ENCODE peak calls at places on chromosomes 6 and 20, in seven cellular contexts. N is K562, K is H1, O is HepG2, D is GM12891, F is SK-N-SH, B is GM12878. J is an unnamed sample.

GRCh38 chr6:117530467-117531242 is 48.2 kb downstream of the DCBLD1 start:
- DNase-seq in N (no peak), K (no peak), O (no peak), D (no peak), F (no peak), B (no peak), J (no peak)

GRCh38 chr20:17594443-17594842 is 24.6 kb downstream of the DSTN start:
- DNase-seq in N (no peak), K (no peak), O (no peak), D (no peak), F (no peak), B (no peak), J (no peak)

GRCh38 chr6:6560909-6561308 is 27.6 kb upstream of the LY86 start:
- DNase-seq in N (no peak), K (no peak), O (no peak), D (no peak), F (no peak), B (no peak), J (no peak)

GRCh38 chr6:35415065-35415880 is 36.9 kb upstream of the FANCE start:
- DNase-seq in N (peak; percentile 78), K (no peak), O (peak; percentile 99), D (no peak), F (peak; percentile 63), B (no peak), J (no peak)

GRCh38 chr6:13807691-13808090 is 6.7 kb downstream of the MCUR1 start:
- DNase-seq in N (no peak), K (no peak), O (no peak), D (no peak), F (no peak), B (no peak), J (no peak)

GRCh38 chr20:9306521-9306920 is 207.9 kb upstream of the LAMP5 start:
- DNase-seq in N (no peak), K (no peak), O (peak; percentile 30), D (no peak), F (no peak), B (no peak), J (no peak)

GRCh38 chr20:47768016-47768953 is 17.0 kb downstream of the SULF2 start:
- DNase-seq in N (no peak), K (no peak), O (no peak), D (no peak), F (no peak), B (no peak), J (no peak)

GRCh38 chr6:31042801-31043200 is 32.5 kb downstream of the MUC22 start:
- DNase-seq in N (peak; percentile 59), K (peak; percentile 60), O (peak; percentile 56), D (no peak), F (peak; percentile 29), B (no peak), J (no peak)

GRCh38 chr6:37678078-37678846 is 19.4 kb downstream of the MDGA1 start:
- DNase-seq in N (no peak), K (no peak), O (no peak), D (no peak), F (no peak), B (no peak), J (no peak)

GRCh38 chr6:37676071-37676470 is 21.6 kb downstream of the MDGA1 start:
- DNase-seq in N (no peak), K (no peak), O (no peak), D (no peak), F (no peak), B (no peak), J (no peak)

GRCh38 chr6:37675606-37676005 is 22.1 kb downstream of the MDGA1 start:
- DNase-seq in N (no peak), K (no peak), O (no peak), D (no peak), F (no peak), B (no peak), J (no peak)

GRCh38 chr6:37680668-37681067 is 17.0 kb downstream of the MDGA1 start:
- DNase-seq in N (no peak), K (no peak), O (no peak), D (no peak), F (no peak), B (no peak), J (no peak)

DNA sequence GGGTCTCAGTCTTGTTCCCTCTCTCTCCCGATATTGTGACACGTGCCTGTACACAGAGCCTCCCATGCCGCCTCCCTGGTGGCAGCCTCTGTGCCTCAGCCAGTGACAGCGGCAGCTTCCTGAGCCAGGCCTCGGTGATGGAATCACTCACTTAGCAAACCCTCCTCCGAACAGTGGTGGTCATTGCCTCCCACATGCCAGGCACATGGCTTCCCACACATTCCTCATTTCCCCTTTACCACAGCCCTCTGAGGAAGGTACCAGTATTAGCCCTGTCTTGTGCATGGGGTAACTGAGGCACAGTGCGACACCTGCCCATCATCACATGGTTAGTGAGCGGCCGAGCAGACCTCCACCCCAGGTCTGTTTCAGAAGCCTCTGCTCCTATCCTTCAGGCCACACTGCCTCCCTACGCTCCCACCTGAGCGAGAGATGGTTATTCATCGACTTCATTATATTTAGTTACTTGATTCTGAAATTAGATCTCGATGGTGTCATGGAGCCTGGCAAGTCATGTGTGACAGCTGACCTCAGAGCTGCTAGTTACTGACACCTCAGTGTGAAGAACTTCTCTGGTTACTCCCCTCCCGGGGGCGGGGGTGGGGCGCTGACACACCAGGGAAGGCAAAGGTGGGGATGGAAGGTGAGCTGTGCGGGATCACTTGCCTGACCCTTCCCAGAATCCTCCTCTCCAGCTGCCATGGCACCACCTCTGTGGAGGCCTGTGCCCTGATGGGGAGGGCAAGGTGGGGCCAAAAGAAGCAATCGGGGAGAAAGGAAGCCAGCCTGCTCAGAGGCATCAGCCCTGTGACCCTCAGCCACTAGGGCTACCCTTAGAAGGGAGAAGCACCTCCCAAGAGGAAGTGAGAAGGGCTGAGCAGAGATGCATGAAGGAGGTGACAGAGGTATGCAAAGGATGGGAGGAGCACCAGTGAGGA is 17.9 kb downstream of the MDGA1 start:
- DNase-seq in N (no peak), K (no peak), O (no peak), D (peak; percentile 85), F (no peak), B (peak; percentile 67), J (peak; percentile 66)
- TF ChIP-seq TAF1 in N (no peak), K (no peak), O (no peak), D (no peak), F (no peak), B (no peak), J (no peak)

GRCh38 chr6:84764332-84765049 is at the start of gene TBX18:
- DNase-seq in N (peak; percentile 93), K (peak; percentile 96), O (peak; percentile 35), D (no peak), F (peak; percentile 85), B (no peak), J (no peak)
- TF ChIP-seq POLR2AphosphoS5 in N (peak; percentile 59), K (no peak), O (no peak), D (no peak), F (peak; percentile 51), B (no peak), J (no peak)

GRCh38 chr20:3933126-3933684 is 44.0 kb downstream of the PANK2 start:
- DNase-seq in N (no peak), K (no peak), O (no peak), D (no peak), F (no peak), B (no peak), J (no peak)

GRCh38 chr20:3934628-3935027 is 45.4 kb downstream of the PANK2 start:
- DNase-seq in N (no peak), K (no peak), O (no peak), D (no peak), F (no peak), B (no peak), J (no peak)

GRCh38 chr20:3935295-3935955 is 46.2 kb downstream of the PANK2 start:
- DNase-seq in N (no peak), K (no peak), O (no peak), D (no peak), F (no peak), B (no peak), J (no peak)

GRCh38 chr20:3937618-3938017 is 48.4 kb downstream of the PANK2 start:
- DNase-seq in N (no peak), K (no peak), O (no peak), D (no peak), F (no peak), B (no peak), J (no peak)

DNA sequence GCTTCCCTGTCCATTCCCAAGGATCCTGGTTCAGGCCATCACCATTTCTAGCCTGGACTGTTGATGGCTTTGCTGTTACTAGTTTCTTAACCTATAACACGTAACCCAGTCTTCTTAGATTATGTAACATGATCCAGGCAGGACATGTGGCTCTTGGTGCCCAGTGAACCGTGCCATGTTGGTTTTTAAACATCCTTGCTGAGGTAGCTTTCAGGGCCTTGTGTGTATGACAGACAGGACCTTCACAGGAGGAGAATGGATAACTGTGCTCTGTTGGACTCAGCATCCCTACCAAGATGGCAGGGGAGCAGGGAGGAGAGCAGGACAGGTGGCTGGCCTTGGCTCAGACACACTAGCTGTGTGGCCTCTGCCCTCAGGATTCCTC is 46.8 kb downstream of the PANK2 start:
- DNase-seq in N (no peak), K (no peak), O (no peak), D (no peak), F (no peak), B (no peak), J (no peak)
- TF ChIP-seq TAF1 in N (no peak), K (no peak), O (no peak), D (no peak), F (no peak), B (no peak), J (no peak)

DNA sequence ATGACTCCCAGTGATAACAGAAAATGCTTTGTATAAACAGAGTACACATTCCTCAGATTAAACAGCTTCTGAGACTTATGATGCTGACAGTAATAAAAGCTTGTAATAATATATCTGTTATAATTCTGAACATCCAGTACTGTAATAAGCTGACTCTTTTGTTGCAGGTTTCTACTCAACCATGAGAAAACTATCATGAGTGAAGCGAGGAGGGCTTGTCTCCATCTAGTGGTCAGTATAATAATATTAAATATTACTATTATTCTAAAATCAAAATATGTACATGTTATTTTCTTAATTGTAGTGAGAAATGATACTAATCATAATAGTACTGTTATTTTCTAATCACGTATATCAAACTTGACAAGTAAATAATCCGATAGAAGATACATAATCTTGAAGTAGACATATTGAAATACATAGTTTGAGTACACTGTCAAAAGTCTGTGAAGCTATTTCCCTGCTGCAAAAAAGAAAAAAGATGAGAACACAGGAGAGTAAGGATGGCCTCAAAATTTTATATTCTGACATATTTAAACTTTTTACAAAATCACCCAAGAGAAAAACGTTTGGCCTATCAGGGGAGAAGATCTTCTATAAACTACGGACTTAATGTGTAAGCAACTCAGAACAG is 183.1 kb downstream of the MOXD1 start:
- DNase-seq in N (no peak), K (no peak), O (peak; percentile 25), D (no peak), F (peak; percentile 13), B (no peak), J (no peak)
- TF ChIP-seq POLR2AphosphoS5 in N (no peak), K (no peak), O (no peak), D (no peak), F (no peak), B (no peak), J (no peak)

DNA sequence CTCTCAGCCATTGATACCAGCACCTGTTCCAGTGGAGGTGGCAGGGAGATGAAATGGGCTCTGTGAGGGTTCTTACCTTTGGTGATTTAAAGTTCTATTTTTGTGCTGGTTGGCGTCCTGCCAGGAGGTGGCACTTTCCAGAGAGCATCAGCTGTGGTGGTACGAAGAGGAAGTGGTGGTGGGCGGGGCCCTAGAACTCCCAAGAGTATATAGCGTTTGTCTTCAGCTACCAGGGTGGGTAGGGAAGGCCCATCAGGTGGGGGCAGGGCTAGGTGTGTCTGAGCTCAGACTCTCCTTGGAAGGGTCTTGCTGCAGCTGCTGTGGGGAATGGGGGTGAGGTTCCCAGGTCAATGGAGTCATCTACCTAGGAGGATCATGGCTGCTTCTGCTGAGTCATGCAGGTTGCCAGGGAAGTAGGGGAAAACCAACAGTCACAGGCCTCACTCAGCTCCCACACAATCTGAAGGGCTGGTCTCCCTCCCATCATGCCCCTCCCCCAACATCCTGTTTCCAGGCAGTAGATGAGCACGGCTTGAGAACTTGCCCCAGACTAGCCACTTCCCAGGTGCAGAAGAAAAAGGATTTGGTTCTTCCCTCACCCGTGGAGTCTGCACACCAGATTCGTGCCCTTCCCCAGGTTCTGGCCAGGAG is 46.6 kb downstream of the MOXD1 start:
- DNase-seq in N (no peak), K (no peak), O (no peak), D (no peak), F (no peak), B (peak; percentile 63), J (no peak)
- TF ChIP-seq TAF1 in N (no peak), K (no peak), O (no peak), D (no peak), F (no peak), B (no peak), J (no peak)

J was measured in GM12892.